ENCODE peak calls at places on chromosomes 12 and 14, in ten cellular contexts. One of them, this sample, is unnamed. For H3K4me1 and H3K36me3, the result is how much of the 10 kb centered on the place peaks cover.

GRCh38 chr14:68978550-68978911 is 571 bp downstream of the ACTN1 start:
- DNase-seq in OCI-LY7: no peak
- DNase-seq in heart right ventricle: peak
- DNase-seq in HCT116: no peak
- DNase-seq in HepG2: no peak
- DNase-seq in transverse colon: peak
- DNase-seq in upper lobe of right lung: peak
- DNase-seq in uterus: peak
- DNase-seq in SK-N-SH: peak
- DNase-seq in pancreas: peak
- DNase-seq in this sample: peak

GRCh38 chr14:42214981-42215491 is 608.4 kb downstream of the LRFN5 start:
- DNase-seq in OCI-LY7: no peak
- DNase-seq in heart right ventricle: no peak
- DNase-seq in HCT116: no peak
- DNase-seq in HepG2: no peak
- DNase-seq in transverse colon: no peak
- DNase-seq in upper lobe of right lung: no peak
- DNase-seq in uterus: no peak
- DNase-seq in SK-N-SH: no peak
- DNase-seq in pancreas: no peak
- DNase-seq in this sample: peak

GRCh38 chr14:62313228-62313627 is 551.0 kb downstream of the SNAPC1 start:
- DNase-seq in OCI-LY7: no peak
- DNase-seq in heart right ventricle: no peak
- DNase-seq in HCT116: no peak
- DNase-seq in HepG2: no peak
- DNase-seq in transverse colon: no peak
- DNase-seq in upper lobe of right lung: no peak
- DNase-seq in uterus: no peak
- DNase-seq in SK-N-SH: no peak
- DNase-seq in pancreas: no peak
- DNase-seq in this sample: no peak

GRCh38 chr12:25583545-25583944 is 30.5 kb upstream of the LMNTD1 start:
- DNase-seq in OCI-LY7: no peak
- DNase-seq in heart right ventricle: no peak
- DNase-seq in HCT116: peak
- DNase-seq in HepG2: no peak
- DNase-seq in transverse colon: no peak
- DNase-seq in upper lobe of right lung: no peak
- DNase-seq in uterus: no peak
- DNase-seq in SK-N-SH: peak
- DNase-seq in pancreas: no peak
- DNase-seq in this sample: no peak

GRCh38 chr14:99678198-99678597 is 5.9 kb upstream of the CYP46A1 start:
- DNase-seq in OCI-LY7: no peak
- DNase-seq in heart right ventricle: no peak
- DNase-seq in HCT116: no peak
- DNase-seq in HepG2: no peak
- DNase-seq in transverse colon: no peak
- DNase-seq in upper lobe of right lung: no peak
- DNase-seq in uterus: no peak
- DNase-seq in SK-N-SH: no peak
- DNase-seq in pancreas: no peak
- DNase-seq in this sample: no peak

GRCh38 chr12:82793882-82794281 is 107.2 kb downstream of the TMTC2 start:
- DNase-seq in OCI-LY7: no peak
- DNase-seq in heart right ventricle: no peak
- DNase-seq in HCT116: no peak
- DNase-seq in HepG2: no peak
- DNase-seq in transverse colon: no peak
- DNase-seq in upper lobe of right lung: no peak
- DNase-seq in uterus: no peak
- DNase-seq in SK-N-SH: no peak
- DNase-seq in pancreas: no peak
- DNase-seq in this sample: no peak

GRCh38 chr12:85016423-85016822 is 19.7 kb downstream of the TSPAN19 start:
- DNase-seq in OCI-LY7: no peak
- DNase-seq in heart right ventricle: no peak
- DNase-seq in HCT116: peak
- DNase-seq in HepG2: peak
- DNase-seq in transverse colon: no peak
- DNase-seq in upper lobe of right lung: no peak
- DNase-seq in uterus: no peak
- DNase-seq in SK-N-SH: no peak
- DNase-seq in pancreas: no peak
- DNase-seq in this sample: peak

GRCh38 chr14:90023176-90023896 is 38.5 kb upstream of the KCNK13 start:
- DNase-seq in OCI-LY7: no peak
- DNase-seq in heart right ventricle: no peak
- DNase-seq in HCT116: no peak
- DNase-seq in HepG2: no peak
- DNase-seq in transverse colon: no peak
- DNase-seq in upper lobe of right lung: no peak
- DNase-seq in uterus: no peak
- DNase-seq in SK-N-SH: no peak
- DNase-seq in pancreas: no peak
- DNase-seq in this sample: no peak

GRCh38 chr14:44316647-44317432 is 190.2 kb downstream of the FSCB start:
- DNase-seq in OCI-LY7: no peak
- DNase-seq in heart right ventricle: no peak
- DNase-seq in HCT116: peak
- DNase-seq in HepG2: peak
- DNase-seq in transverse colon: peak
- DNase-seq in upper lobe of right lung: no peak
- DNase-seq in uterus: no peak
- DNase-seq in SK-N-SH: no peak
- DNase-seq in pancreas: no peak
- DNase-seq in this sample: peak

GRCh38 chr12:110718222-110718908 is 24.3 kb downstream of the PPP1CC start:
- DNase-seq in OCI-LY7: no peak
- DNase-seq in heart right ventricle: no peak
- DNase-seq in HCT116: no peak
- DNase-seq in HepG2: no peak
- DNase-seq in transverse colon: no peak
- DNase-seq in upper lobe of right lung: no peak
- DNase-seq in uterus: no peak
- DNase-seq in SK-N-SH: no peak
- DNase-seq in pancreas: no peak
- DNase-seq in this sample: no peak

GRCh38 chr14:100654814-100655795 is 67.9 kb upstream of the BEGAIN start:
- DNase-seq in OCI-LY7: no peak
- DNase-seq in heart right ventricle: peak
- DNase-seq in HCT116: no peak
- DNase-seq in HepG2: no peak
- DNase-seq in transverse colon: peak
- DNase-seq in upper lobe of right lung: no peak
- DNase-seq in uterus: no peak
- DNase-seq in SK-N-SH: peak
- DNase-seq in pancreas: peak
- DNase-seq in this sample: no peak

GRCh38 chr12:122980192-122981035 is at the start of gene ARL6IP4:
- DNase-seq in OCI-LY7: peak
- DNase-seq in heart right ventricle: peak
- DNase-seq in HCT116: no peak
- DNase-seq in HepG2: no peak
- DNase-seq in transverse colon: peak
- DNase-seq in upper lobe of right lung: peak
- DNase-seq in uterus: no peak
- DNase-seq in SK-N-SH: peak
- DNase-seq in pancreas: peak
- DNase-seq in this sample: peak
- H3K4me1 ChIP-seq in OCI-LY7: half or more
- H3K4me1 ChIP-seq in heart right ventricle: half or more
- H3K4me1 ChIP-seq in HCT116: under half
- H3K4me1 ChIP-seq in HepG2: half or more
- H3K4me1 ChIP-seq in transverse colon: under half
- H3K4me1 ChIP-seq in upper lobe of right lung: half or more
- H3K4me1 ChIP-seq in uterus: under half
- H3K4me1 ChIP-seq in SK-N-SH: under half
- H3K4me1 ChIP-seq in pancreas: half or more
- H3K4me1 ChIP-seq in this sample: under half

GRCh38 chr12:6956332-6956727 is 5.2 kb downstream of the PTPN6 start:
- DNase-seq in OCI-LY7: no peak
- DNase-seq in heart right ventricle: no peak
- DNase-seq in HCT116: no peak
- DNase-seq in HepG2: no peak
- DNase-seq in transverse colon: no peak
- DNase-seq in upper lobe of right lung: peak
- DNase-seq in uterus: no peak
- DNase-seq in SK-N-SH: peak
- DNase-seq in pancreas: peak
- DNase-seq in this sample: no peak
- H3K27ac ChIP-seq in OCI-LY7: no peak
- H3K27ac ChIP-seq in heart right ventricle: no peak
- H3K27ac ChIP-seq in HCT116: no peak
- H3K27ac ChIP-seq in HepG2: no peak
- H3K27ac ChIP-seq in transverse colon: peak
- H3K27ac ChIP-seq in upper lobe of right lung: no peak
- H3K27ac ChIP-seq in uterus: no peak
- H3K27ac ChIP-seq in SK-N-SH: no peak
- H3K27ac ChIP-seq in pancreas: no peak
- H3K27ac ChIP-seq in this sample: no peak

DNA sequence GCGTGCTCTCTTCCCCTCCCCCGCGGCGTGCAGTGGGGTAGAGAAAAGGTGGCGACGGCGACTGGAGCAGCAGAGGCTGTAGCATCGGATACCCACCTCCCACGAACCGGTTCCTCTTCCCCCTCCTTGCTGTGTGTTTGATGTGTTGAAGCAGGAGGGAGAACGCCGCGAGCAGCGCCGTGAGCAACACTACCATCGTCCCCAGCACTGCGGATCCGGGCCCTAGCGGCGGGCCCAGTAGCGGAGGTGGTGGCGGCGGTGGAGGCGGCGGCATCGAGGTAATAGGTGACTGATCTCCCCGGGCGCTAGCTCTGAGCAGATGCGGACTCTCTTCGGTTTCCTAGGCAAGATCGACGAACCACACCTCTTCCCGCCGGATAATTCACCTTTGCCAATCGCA is 132.9 kb upstream of the AEBP2 start:
- DNase-seq in OCI-LY7: no peak
- DNase-seq in heart right ventricle: no peak
- DNase-seq in HCT116: no peak
- DNase-seq in HepG2: no peak
- DNase-seq in transverse colon: no peak
- DNase-seq in upper lobe of right lung: no peak
- DNase-seq in uterus: no peak
- DNase-seq in SK-N-SH: no peak
- DNase-seq in pancreas: no peak
- DNase-seq in this sample: no peak
- H3K36me3 ChIP-seq in OCI-LY7: under half
- H3K36me3 ChIP-seq in heart right ventricle: under half
- H3K36me3 ChIP-seq in HCT116: under half
- H3K36me3 ChIP-seq in HepG2: under half
- H3K36me3 ChIP-seq in transverse colon: under half
- H3K36me3 ChIP-seq in upper lobe of right lung: under half
- H3K36me3 ChIP-seq in uterus: under half
- H3K36me3 ChIP-seq in SK-N-SH: under half
- H3K36me3 ChIP-seq in pancreas: under half
- H3K36me3 ChIP-seq in this sample: under half

GRCh38 chr14:101855958-101856357 is 94.4 kb downstream of the PPP2R5C start:
- DNase-seq in OCI-LY7: no peak
- DNase-seq in heart right ventricle: no peak
- DNase-seq in HCT116: no peak
- DNase-seq in HepG2: no peak
- DNase-seq in transverse colon: no peak
- DNase-seq in upper lobe of right lung: no peak
- DNase-seq in uterus: no peak
- DNase-seq in SK-N-SH: no peak
- DNase-seq in pancreas: no peak
- DNase-seq in this sample: no peak
- H3K4me1 ChIP-seq in OCI-LY7: under half
- H3K4me1 ChIP-seq in heart right ventricle: under half
- H3K4me1 ChIP-seq in HCT116: under half
- H3K4me1 ChIP-seq in HepG2: under half
- H3K4me1 ChIP-seq in transverse colon: under half
- H3K4me1 ChIP-seq in upper lobe of right lung: half or more
- H3K4me1 ChIP-seq in uterus: under half
- H3K4me1 ChIP-seq in SK-N-SH: under half
- H3K4me1 ChIP-seq in pancreas: under half
- H3K4me1 ChIP-seq in this sample: under half

This sample was measured in SJCRH30.